ENCODE peak calls at places on chromosomes 4 and X, in six cellular contexts. P is hepatocyte; X is CD4-positive, alpha-beta memory T cell; E is heart left ventricle; F is H9; D is pancreas. W is an unnamed sample.

GRCh38 chr4:81684357-81684756 is 212.7 kb upstream of the RASGEF1B start:
- DNase-seq in P (no peak), X (no peak), E (no peak), F (no peak), D (no peak), W (peak; percentile 14)

GRCh38 chr4:157824006-157824405 is 348.8 kb downstream of the GASK1B start:
- DNase-seq in P (no peak), X (no peak), E (no peak), F (no peak), D (no peak), W (no peak)

GRCh38 chr4:38677466-38677865 is 13.5 kb downstream of the KLF3 start:
- DNase-seq in P (no peak), X (no peak), E (no peak), F (no peak), D (no peak), W (no peak)

GRCh38 chrX:109974906-109975655 is 27.8 kb upstream of the TMEM164 start:
- DNase-seq in P (no peak), X (no peak), E (no peak), F (no peak), D (no peak), W (no peak)

GRCh38 chr4:30839583-30840520 is 119.7 kb downstream of the PCDH7 start:
- DNase-seq in P (peak; percentile 29), X (no peak), E (no peak), F (no peak), D (no peak), W (peak; percentile 72)

GRCh38 chr4:71583971-71584370 is 199.9 kb downstream of the GC start:
- DNase-seq in P (no peak), X (no peak), E (no peak), F (no peak), D (no peak), W (no peak)

GRCh38 chrX:103343105-103343504 is 13.1 kb downstream of the TCEAL7 start:
- DNase-seq in P (peak; percentile 61), X (peak; percentile 43), E (no peak), F (no peak), D (peak; percentile 50), W (no peak)

GRCh38 chr4:111501946-111502345 is 643.3 kb upstream of the FAM241A start:
- DNase-seq in P (no peak), X (no peak), E (no peak), F (no peak), D (no peak), W (peak; percentile 36)

GRCh38 chr4:118845552-118846065 is 9.7 kb upstream of the SEC24D start:
- DNase-seq in P (no peak), X (no peak), E (no peak), F (no peak), D (no peak), W (peak; percentile 49)

GRCh38 chr4:89001647-89002518 is 55.1 kb downstream of the FAM13A start:
- DNase-seq in P (no peak), X (no peak), E (no peak), F (no peak), D (no peak), W (peak; percentile 13)

GRCh38 chr4:141497627-141498026 is 138.8 kb upstream of the IL15 start:
- DNase-seq in P (no peak), X (no peak), E (no peak), F (no peak), D (no peak), W (no peak)

DNA sequence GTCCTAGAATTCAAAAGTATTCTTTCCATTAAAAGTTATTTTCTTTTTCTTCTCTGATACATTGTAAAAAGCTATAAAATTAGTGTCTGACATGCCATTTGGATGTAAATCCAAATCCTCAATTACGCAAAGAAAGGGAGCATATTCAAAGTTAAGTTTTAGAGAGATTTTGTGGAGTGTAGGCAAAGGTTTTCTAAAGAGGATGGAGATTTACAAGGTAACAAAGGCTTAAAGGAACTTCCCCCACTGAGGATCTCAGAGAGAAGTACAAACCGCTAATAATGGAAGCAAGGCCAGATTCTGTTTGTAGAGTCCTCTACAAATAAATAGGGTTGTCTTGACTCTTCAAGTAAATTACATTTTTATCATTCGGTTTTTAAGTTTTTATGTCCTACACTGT is 91.0 kb upstream of the MAPK10 start:
- DNase-seq in P (no peak), X (no peak), E (no peak), F (no peak), D (no peak), W (no peak)
- H3K27ac ChIP-seq in P (no peak overlapping the region), X (no peak overlapping the region), E (no peak overlapping the region), F (no peak overlapping the region), D (no peak overlapping the region), W (no peak overlapping the region)

DNA sequence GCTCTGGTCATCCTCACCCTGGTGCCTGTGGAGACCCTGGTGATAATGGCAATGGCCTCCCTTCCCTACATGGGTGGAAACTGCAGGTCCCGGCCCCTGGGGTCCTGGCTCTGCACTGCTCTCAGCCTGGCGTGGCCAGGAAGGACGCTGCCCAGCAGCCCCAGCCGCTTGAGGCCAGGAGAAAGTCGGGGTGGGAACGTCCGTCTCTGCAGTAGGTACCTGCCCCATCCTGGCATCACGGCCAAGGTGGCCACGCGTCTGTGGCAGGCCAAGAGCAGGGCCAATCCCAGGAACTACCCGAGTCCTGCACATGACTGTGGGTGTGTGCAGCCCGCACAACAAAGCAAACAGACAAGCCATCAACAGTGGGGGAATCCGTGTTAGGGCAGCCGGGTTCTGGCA is 33.8 kb downstream of the FGFRL1 start:
- DNase-seq in P (no peak), X (no peak), E (peak; percentile 25), F (no peak), D (peak; percentile 29), W (no peak)
- H3K27ac ChIP-seq in P (no peak overlapping the region), X (no peak overlapping the region), E (no peak overlapping the region), F (no peak overlapping the region), D (no peak overlapping the region), W (no peak overlapping the region)

GRCh38 chr4:39975488-39976089 is 2.1 kb downstream of the PDS5A start:
- DNase-seq in P (peak; percentile 9), X (no peak), E (no peak), F (no peak), D (no peak), W (no peak)
- H3K27ac ChIP-seq in P (peak overlapping the region; percentile 98), X (peak overlapping the region; percentile 92), E (no peak overlapping the region), F (no peak overlapping the region), D (no peak overlapping the region), W (no peak overlapping the region)

DNA sequence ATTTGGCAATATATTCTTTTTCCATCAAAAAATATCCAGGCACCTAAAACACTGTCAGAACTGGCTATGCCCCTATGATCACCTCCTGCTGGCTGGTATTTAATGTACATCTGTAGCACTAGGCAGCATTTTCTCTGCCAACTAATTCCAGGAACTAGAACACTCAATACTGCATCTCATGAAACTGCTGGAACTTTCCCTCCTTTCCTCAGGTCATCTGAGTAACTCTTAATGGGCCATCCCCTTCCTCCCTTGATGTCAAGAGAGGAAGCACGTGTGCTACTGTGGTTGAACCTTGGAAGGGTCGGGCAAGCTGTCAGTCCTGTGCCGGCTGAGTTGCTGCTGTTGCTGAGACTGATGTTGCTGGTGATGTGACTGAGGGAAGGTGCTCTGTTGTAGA is 39.4 kb downstream of the TMEM165 start:
- DNase-seq in P (peak; percentile 30), X (peak; percentile 5), E (no peak), F (no peak), D (no peak), W (no peak)
- H3K27ac ChIP-seq in P (peak overlapping the region; percentile 8), X (no peak overlapping the region), E (no peak overlapping the region), F (no peak overlapping the region), D (no peak overlapping the region), W (no peak overlapping the region)

GRCh38 chrX:44162964-44163475 is 180.5 kb downstream of the EFHC2 start:
- DNase-seq in P (no peak), X (no peak), E (no peak), F (no peak), D (no peak), W (no peak)
- H3K27ac ChIP-seq in P (no peak overlapping the region), X (no peak overlapping the region), E (no peak overlapping the region), F (no peak overlapping the region), D (no peak overlapping the region), W (no peak overlapping the region)

W was measured in SJCRH30.